ENCODE peak calls at places on chromosome 17, in ten cellular contexts. U, G, L, H, P, K, X, F, O and A are unnamed samples.
A peak's percentile ranks its signal among the peaks of the same experiment; 100 is the strongest.

GRCh38 chr17:17313350-17313991 is 10.3 kb downstream of the NT5M start:
- DNase-seq in U (peak; percentile 48), G (peak; percentile 68), L (peak; percentile 34), H (peak; percentile 63), P (no peak), K (no peak), X (peak; percentile 72), F (no peak), O (peak; percentile 70), A (peak; percentile 56)

GRCh38 chr17:35376245-35376644 is 2.8 kb upstream of the SLFN11 start:
- DNase-seq in U (no peak), G (no peak), L (peak; percentile 29), H (no peak), P (no peak), K (no peak), X (no peak), F (peak; percentile 48), O (no peak), A (no peak)

GRCh38 chr17:7439462-7440112 is at the start of gene FGF11:
- DNase-seq in U (peak; percentile 31), G (no peak), L (no peak), H (no peak), P (no peak), K (no peak), X (no peak), F (no peak), O (no peak), A (no peak)

GRCh38 chr17:43662432-43663141 is 865 bp upstream of the MEOX1 start:
- DNase-seq in U (no peak), G (peak; percentile 49), L (no peak), H (no peak), P (no peak), K (no peak), X (no peak), F (no peak), O (no peak), A (no peak)

GRCh38 chr17:67891481-67892119 is 66.3 kb downstream of the BPTF start:
- DNase-seq in U (no peak), G (no peak), L (peak; percentile 77), H (peak; percentile 69), P (no peak), K (no peak), X (peak; percentile 24), F (peak; percentile 72), O (no peak), A (no peak)

GRCh38 chr17:80688994-80689635 is 144.5 kb downstream of the RPTOR start:
- DNase-seq in U (no peak), G (no peak), L (no peak), H (no peak), P (no peak), K (no peak), X (no peak), F (no peak), O (no peak), A (no peak)

GRCh38 chr17:13756763-13757162 is 155.0 kb upstream of the HS3ST3A1 start:
- DNase-seq in U (no peak), G (no peak), L (no peak), H (no peak), P (no peak), K (no peak), X (no peak), F (no peak), O (no peak), A (no peak)

GRCh38 chr17:79777844-79778503 is at the start of gene CBX2:
- DNase-seq in U (peak; percentile 90), G (peak; percentile 71), L (peak; percentile 60), H (peak; percentile 73), P (no peak), K (no peak), X (peak; percentile 76), F (peak; percentile 39), O (peak; percentile 77), A (peak; percentile 78)

GRCh38 chr17:20941872-20942271 is 100.9 kb downstream of the USP22 start:
- DNase-seq in U (no peak), G (no peak), L (no peak), H (no peak), P (no peak), K (no peak), X (no peak), F (no peak), O (no peak), A (no peak)

GRCh38 chr17:2059837-2060658 is 5.1 kb downstream of the HIC1 start:
- DNase-seq in U (no peak), G (no peak), L (no peak), H (no peak), P (no peak), K (no peak), X (no peak), F (no peak), O (no peak), A (no peak)

GRCh38 chr17:27265333-27265732 is 28.6 kb upstream of the WSB1 start:
- DNase-seq in U (no peak), G (no peak), L (peak; percentile 60), H (no peak), P (no peak), K (no peak), X (no peak), F (peak; percentile 34), O (no peak), A (no peak)

GRCh38 chr17:1813088-1813487 is 16.6 kb downstream of the SMYD4 start:
- DNase-seq in U (no peak), G (no peak), L (peak; percentile 60), H (no peak), P (no peak), K (no peak), X (no peak), F (peak; percentile 80), O (no peak), A (no peak)

GRCh38 chr17:27559506-27559931 is 71.5 kb upstream of the LGALS9 start:
- DNase-seq in U (no peak), G (no peak), L (peak; percentile 94), H (no peak), P (no peak), K (no peak), X (no peak), F (peak; percentile 84), O (no peak), A (no peak)

GRCh38 chr17:58969156-58969555 is 137.5 kb downstream of the TRIM37 start:
- DNase-seq in U (no peak), G (no peak), L (no peak), H (no peak), P (no peak), K (no peak), X (peak; percentile 20), F (no peak), O (no peak), A (no peak)

DNA sequence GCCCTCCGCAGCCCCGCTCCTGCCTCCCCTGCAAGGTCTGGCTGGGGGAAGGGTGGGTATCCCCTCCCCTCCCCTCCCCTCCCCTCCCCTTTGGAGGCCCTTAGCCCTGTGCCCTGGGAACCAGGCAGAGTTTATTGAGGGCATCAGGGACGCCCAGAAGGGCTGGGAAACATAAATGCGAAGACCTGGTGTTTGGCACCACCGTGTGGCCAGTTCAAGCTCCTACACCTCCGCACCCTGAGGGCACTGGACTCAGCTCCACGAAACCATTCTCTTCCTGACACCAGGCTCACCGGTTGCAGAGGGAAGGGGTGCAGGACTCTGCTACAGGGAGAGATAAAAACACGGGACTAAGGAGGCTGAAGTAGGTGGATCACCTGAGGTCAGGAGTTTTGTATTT is 1.0 kb upstream of the AIPL1 start:
- DNase-seq in U (peak; percentile 70), G (peak; percentile 54), L (peak; percentile 76), H (peak; percentile 74), P (peak; percentile 63), K (no peak), X (peak; percentile 65), F (peak; percentile 75), O (peak; percentile 69), A (peak; percentile 57)
- TF ChIP-seq CTCF in U (peak; percentile 80), G (peak; percentile 78), L (peak; percentile 86), H (peak; percentile 84), P (peak; percentile 84), K (peak; percentile 48), X (peak; percentile 63), F (peak; percentile 92), O (peak; percentile 48), A (peak; percentile 68)

GRCh38 chr17:65194670-65195334 is 57.6 kb downstream of the RGS9 start:
- DNase-seq in U (no peak), G (no peak), L (peak; percentile 24), H (no peak), P (no peak), K (no peak), X (no peak), F (no peak), O (peak; percentile 46), A (no peak)
- TF ChIP-seq CTCF in U (no peak), G (no peak), L (no peak), H (no peak), P (no peak), K (no peak), X (no peak), F (no peak), O (no peak), A (no peak)

GRCh38 chr17:63406689-63407330 is 39.3 kb downstream of the CYB561 start:
- DNase-seq in U (peak; percentile 69), G (peak; percentile 88), L (peak; percentile 95), H (peak; percentile 90), P (peak; percentile 57), K (no peak), X (peak; percentile 90), F (peak; percentile 96), O (peak; percentile 75), A (peak; percentile 34)
- TF ChIP-seq CTCF in U (peak; percentile 74), G (peak; percentile 91), L (peak; percentile 88), H (peak; percentile 88), P (peak; percentile 79), K (peak; percentile 78), X (peak; percentile 86), F (peak; percentile 84), O (peak; percentile 80), A (peak; percentile 93)

GRCh38 chr17:61405047-61405685 is 5.5 kb downstream of the TBX2 start:
- DNase-seq in U (no peak), G (no peak), L (no peak), H (no peak), P (peak; percentile 43), K (no peak), X (no peak), F (no peak), O (no peak), A (no peak)
- TF ChIP-seq CTCF in U (no peak), G (no peak), L (no peak), H (no peak), P (no peak), K (no peak), X (no peak), F (no peak), O (no peak), A (no peak)